ENCODE peak calls at places on chromosomes 4 and X, in eight cellular contexts. C is ascending aorta, V is choroid plexus epithelial cell, X is ovary, D is OCI-LY7, T is thoracic aorta, E is left ventricle myocardium inferior, R is A549. J is an unnamed sample.

GRCh38 chr4:72112514-72113156 is 80.8 kb downstream of the NPFFR2 start:
- DNase-seq in C (no peak), V (peak), X (no peak), D (no peak), T (no peak), E (no peak), R (peak), J (no peak)

GRCh38 chr4:124499266-124499665 is 213.3 kb downstream of the ANKRD50 start:
- DNase-seq in C (no peak), V (peak), X (no peak), D (no peak), T (no peak), E (no peak), R (no peak), J (no peak)

GRCh38 chrX:105315301-105315700 is 94.8 kb upstream of the TEX13A start:
- DNase-seq in C (no peak), V (peak), X (no peak), D (no peak), T (no peak), E (no peak), R (no peak), J (no peak)

GRCh38 chr4:126124817-126125216 is 810.1 kb downstream of the FAT4 start:
- DNase-seq in C (no peak), V (no peak), X (no peak), D (no peak), T (no peak), E (no peak), R (no peak), J (no peak)

GRCh38 chr4:107561481-107561880 is 158.6 kb downstream of the PAPSS1 start:
- DNase-seq in C (no peak), V (peak), X (no peak), D (no peak), T (no peak), E (no peak), R (no peak), J (no peak)

GRCh38 chrX:86002076-86002896 is 45.1 kb downstream of the CHM start:
- DNase-seq in C (no peak), V (peak), X (no peak), D (no peak), T (no peak), E (no peak), R (no peak), J (no peak)

GRCh38 chr4:186104114-186104894 is at the start of gene FAM149A:
- DNase-seq in C (no peak), V (no peak), X (peak), D (no peak), T (no peak), E (peak), R (peak), J (no peak)

GRCh38 chr4:161320377-161320776 is 843.4 kb downstream of the FSTL5 start:
- DNase-seq in C (no peak), V (peak), X (no peak), D (peak), T (no peak), E (no peak), R (peak), J (no peak)

GRCh38 chr4:171834640-171835039 is 21.4 kb downstream of the GALNTL6 start:
- DNase-seq in C (no peak), V (peak), X (no peak), D (no peak), T (no peak), E (no peak), R (no peak), J (no peak)

GRCh38 chr4:164313899-164314298 is 440.0 kb upstream of the SMIM31 start:
- DNase-seq in C (no peak), V (no peak), X (no peak), D (no peak), T (no peak), E (no peak), R (no peak), J (no peak)

GRCh38 chr4:18882468-18882867 is 860.9 kb upstream of the LCORL start:
- DNase-seq in C (no peak), V (peak), X (no peak), D (no peak), T (no peak), E (no peak), R (no peak), J (no peak)

GRCh38 chr4:130099159-130099558 is 1003.2 kb downstream of the C4orf33 start:
- DNase-seq in C (no peak), V (no peak), X (no peak), D (no peak), T (no peak), E (no peak), R (no peak), J (no peak)

GRCh38 chr4:186915816-186916215 is 192.2 kb upstream of the FAT1 start:
- DNase-seq in C (no peak), V (no peak), X (no peak), D (no peak), T (no peak), E (no peak), R (no peak), J (no peak)

GRCh38 chrX:40908857-40909475 is 173.6 kb upstream of the MED14 start:
- DNase-seq in C (no peak), V (peak), X (no peak), D (no peak), T (no peak), E (no peak), R (peak), J (no peak)

GRCh38 chr4:52693492-52693891 is 34.4 kb upstream of the USP46 start:
- DNase-seq in C (no peak), V (no peak), X (no peak), D (no peak), T (no peak), E (no peak), R (no peak), J (no peak)

GRCh38 chrX:103376979-103377324 is 614 bp downstream of the BEX3 start:
- DNase-seq in C (no peak), V (peak), X (peak), D (no peak), T (no peak), E (no peak), R (no peak), J (no peak)

GRCh38 chr4:160372390-160372789 is 1269.5 kb downstream of the RAPGEF2 start:
- DNase-seq in C (no peak), V (no peak), X (no peak), D (no peak), T (no peak), E (no peak), R (no peak), J (no peak)

GRCh38 chr4:26022346-26022891 is 108.4 kb downstream of the SMIM20 start:
- DNase-seq in C (no peak), V (peak), X (no peak), D (no peak), T (no peak), E (no peak), R (peak), J (peak)

GRCh38 chr4:75821966-75822365 is 80.3 kb downstream of the PPEF2 start:
- DNase-seq in C (no peak), V (peak), X (no peak), D (no peak), T (no peak), E (no peak), R (no peak), J (no peak)

GRCh38 chr4:135277116-135277979 is 1075.8 kb upstream of the PABPC4L start:
- DNase-seq in C (no peak), V (peak), X (no peak), D (no peak), T (no peak), E (no peak), R (no peak), J (peak)

GRCh38 chrX:129780441-129781105 is 824 bp downstream of the SASH3 start:
- DNase-seq in C (no peak), V (no peak), X (no peak), D (no peak), T (no peak), E (no peak), R (no peak), J (no peak)

GRCh38 chr4:119005888-119006287 is 117.2 kb downstream of the SYNPO2 start:
- DNase-seq in C (no peak), V (no peak), X (no peak), D (no peak), T (no peak), E (no peak), R (no peak), J (no peak)

GRCh38 chr4:40335508-40335860 is 351 bp downstream of the CHRNA9 start:
- DNase-seq in C (no peak), V (peak), X (no peak), D (no peak), T (no peak), E (no peak), R (no peak), J (no peak)

GRCh38 chr4:83771113-83771705 is 235.3 kb downstream of the GPAT3 start:
- DNase-seq in C (no peak), V (peak), X (no peak), D (peak), T (no peak), E (peak), R (peak), J (peak)

GRCh38 chr4:153438916-153439756 is 27.0 kb upstream of the TMEM131L start:
- DNase-seq in C (no peak), V (no peak), X (no peak), D (peak), T (no peak), E (no peak), R (no peak), J (no peak)

GRCh38 chr4:64625438-64625837 is 216.2 kb upstream of the TECRL start:
- DNase-seq in C (no peak), V (no peak), X (no peak), D (no peak), T (no peak), E (no peak), R (no peak), J (no peak)

GRCh38 chr4:13399257-13399656 is 84.9 kb downstream of the RAB28 start:
- DNase-seq in C (no peak), V (peak), X (no peak), D (no peak), T (no peak), E (no peak), R (no peak), J (no peak)

GRCh38 chr4:145882594-145882993 is 56.0 kb downstream of the ZNF827 start:
- DNase-seq in C (no peak), V (no peak), X (no peak), D (no peak), T (no peak), E (no peak), R (no peak), J (no peak)

GRCh38 chr4:123072060-123072459 is 149.7 kb upstream of the NUDT6 start:
- DNase-seq in C (no peak), V (no peak), X (no peak), D (no peak), T (no peak), E (no peak), R (no peak), J (no peak)

GRCh38 chrX:153441296-153441695 is 4.6 kb downstream of the TREX2 start:
- DNase-seq in C (no peak), V (no peak), X (no peak), D (no peak), T (no peak), E (no peak), R (no peak), J (no peak)

GRCh38 chrX:153441981-153442380 is 3.9 kb downstream of the TREX2 start:
- DNase-seq in C (no peak), V (no peak), X (no peak), D (no peak), T (no peak), E (no peak), R (no peak), J (no peak)

GRCh38 chrX:153439977-153440376 is 5.9 kb downstream of the TREX2 start:
- DNase-seq in C (no peak), V (no peak), X (no peak), D (no peak), T (no peak), E (no peak), R (no peak), J (no peak)

GRCh38 chrX:153442463-153442862 is 3.4 kb downstream of the TREX2 start:
- DNase-seq in C (no peak), V (no peak), X (no peak), D (no peak), T (no peak), E (no peak), R (no peak), J (no peak)

DNA sequence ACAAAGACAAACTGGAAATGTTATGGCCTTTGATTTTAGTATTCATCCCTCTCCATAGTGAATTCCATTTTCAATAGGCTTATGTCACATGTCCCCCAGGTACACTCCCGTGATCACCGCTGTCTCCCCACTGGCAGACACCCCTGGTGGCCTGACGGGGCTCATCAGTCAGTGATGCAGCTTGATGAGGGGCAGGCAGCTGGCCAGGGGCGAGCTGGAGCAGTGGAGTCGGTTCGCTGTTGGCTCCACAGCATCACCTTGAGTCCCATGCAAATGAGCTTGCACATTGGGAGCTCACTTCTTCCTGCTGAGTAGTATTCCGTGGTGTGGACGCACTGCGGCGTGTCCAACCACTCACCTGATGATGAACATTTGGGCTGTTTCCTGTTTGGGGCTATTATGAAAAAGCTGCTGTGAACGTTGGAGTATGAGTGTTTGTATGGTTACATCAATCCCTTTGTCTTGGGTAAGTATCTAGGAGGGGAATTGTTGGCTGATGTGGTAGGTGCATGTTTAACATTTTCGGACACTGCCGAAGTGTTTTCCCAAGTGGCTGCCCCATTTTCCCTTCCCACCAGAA is 5.2 kb downstream of the TREX2 start:
- DNase-seq in C (no peak), V (no peak), X (no peak), D (no peak), T (no peak), E (no peak), R (no peak), J (no peak)
- TF ChIP-seq CTCF in C (no peak), V (no peak), X (no peak), D (no peak), T (no peak), E (no peak), R (no peak), J (no peak)

GRCh38 chrX:49058794-49059193 is at the start of gene CCDC120:
- DNase-seq in C (no peak), V (no peak), X (no peak), D (no peak), T (no peak), E (no peak), R (no peak), J (no peak)
- H3K4me3 ChIP-seq in C (no peak), V (no peak), X (peak), D (no peak), T (no peak), E (no peak), R (no peak), J (no peak)

GRCh38 chr4:188824553-188824952 is 685.3 kb downstream of the TRIML1 start:
- DNase-seq in C (no peak), V (no peak), X (no peak), D (no peak), T (no peak), E (no peak), R (no peak), J (no peak)

GRCh38 chr4:188819243-188819642 is 680.0 kb downstream of the TRIML1 start:
- DNase-seq in C (no peak), V (no peak), X (no peak), D (no peak), T (no peak), E (no peak), R (no peak), J (no peak)

GRCh38 chr4:188822698-188823097 is 683.5 kb downstream of the TRIML1 start:
- DNase-seq in C (no peak), V (no peak), X (no peak), D (no peak), T (no peak), E (no peak), R (peak), J (no peak)

GRCh38 chr4:188818300-188818699 is 679.1 kb downstream of the TRIML1 start:
- DNase-seq in C (no peak), V (no peak), X (no peak), D (no peak), T (no peak), E (no peak), R (no peak), J (no peak)

DNA sequence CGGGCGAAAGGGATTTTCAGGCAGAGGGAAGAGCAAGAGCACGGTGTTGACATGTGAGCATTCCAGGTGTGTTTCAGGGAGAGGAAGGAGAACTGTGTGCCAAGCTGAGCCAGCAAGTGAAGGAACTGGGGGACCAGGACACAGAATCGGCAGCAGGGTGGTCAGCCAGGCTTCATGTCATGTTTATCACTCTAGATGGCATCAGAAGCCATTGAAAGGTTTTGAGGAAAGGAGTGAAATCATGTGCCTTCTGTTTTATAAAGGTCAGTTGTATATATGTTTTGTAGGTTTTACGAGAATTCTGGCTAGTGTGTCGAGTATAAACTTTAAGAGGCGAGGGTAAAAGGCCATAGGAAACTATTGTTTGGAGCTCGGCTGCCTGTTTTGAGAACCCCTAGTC is 682.3 kb downstream of the TRIML1 start:
- DNase-seq in C (no peak), V (no peak), X (no peak), D (no peak), T (no peak), E (no peak), R (no peak), J (no peak)
- TF ChIP-seq CTCF in C (no peak), V (no peak), X (no peak), D (no peak), T (no peak), E (no peak), R (no peak), J (no peak)

GRCh38 chr4:143515905-143516304 is 2.4 kb downstream of the SMARCA5 start:
- DNase-seq in C (no peak), V (no peak), X (no peak), D (no peak), T (no peak), E (no peak), R (no peak), J (no peak)
- H3K4me3 ChIP-seq in C (peak), V (peak), X (peak), D (peak), T (peak), E (peak), R (peak), J (no peak)

GRCh38 chr4:85233516-85233915 is 241.4 kb upstream of the ARHGAP24 start:
- DNase-seq in C (no peak), V (no peak), X (no peak), D (no peak), T (no peak), E (no peak), R (no peak), J (no peak)

GRCh38 chr4:85222561-85222960 is 252.4 kb upstream of the ARHGAP24 start:
- DNase-seq in C (no peak), V (no peak), X (no peak), D (no peak), T (no peak), E (no peak), R (no peak), J (no peak)

DNA sequence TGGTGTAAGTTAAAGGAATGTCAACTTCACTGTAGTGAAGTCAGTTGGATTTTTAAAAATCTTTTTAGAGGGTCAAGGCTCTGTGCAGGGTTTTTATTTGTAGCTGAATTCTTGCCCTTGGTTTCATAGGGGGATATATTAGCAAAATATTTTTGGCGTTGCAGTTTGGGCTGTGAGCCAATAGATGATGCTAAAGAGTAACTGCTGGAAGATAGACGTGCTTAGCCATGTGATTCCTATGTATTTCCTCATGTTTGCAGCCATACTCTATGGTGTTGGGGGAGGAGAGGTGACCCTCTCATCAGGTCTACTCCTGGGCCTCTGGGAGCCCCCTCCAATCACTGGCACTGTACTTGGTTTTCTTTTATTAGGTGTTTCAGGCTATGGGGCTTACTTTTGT is 246.7 kb upstream of the ARHGAP24 start:
- DNase-seq in C (no peak), V (peak), X (no peak), D (peak), T (no peak), E (no peak), R (no peak), J (no peak)
- TF ChIP-seq CTCF in C (no peak), V (no peak), X (no peak), D (peak), T (no peak), E (no peak), R (no peak), J (no peak)

GRCh38 chrX:135050603-135051002 is 1.3 kb downstream of the RTL8A start:
- DNase-seq in C (no peak), V (no peak), X (no peak), D (no peak), T (no peak), E (no peak), R (no peak), J (no peak)
- H3K4me3 ChIP-seq in C (peak), V (peak), X (no peak), D (no peak), T (peak), E (peak), R (peak), J (peak)

DNA sequence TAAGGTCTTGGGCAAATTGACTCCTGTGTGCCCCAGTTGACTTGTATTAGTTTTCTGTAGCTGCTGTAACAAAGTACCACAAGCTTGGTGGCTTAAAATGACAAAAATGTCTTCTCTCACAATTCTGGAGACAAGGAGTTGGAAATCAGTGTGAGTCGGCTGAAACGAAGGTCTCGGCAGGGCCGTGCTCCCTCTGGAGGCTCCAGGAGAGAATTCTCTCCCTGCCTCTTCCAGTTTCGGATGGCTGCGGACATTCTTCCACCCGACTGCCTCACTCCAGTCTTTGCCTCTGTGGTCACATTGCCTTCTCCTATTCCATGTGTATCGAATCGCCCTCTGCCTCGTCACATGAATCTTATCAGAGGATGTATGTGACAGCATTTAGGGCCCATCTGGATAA is 66.0 kb upstream of the PHOX2B start:
- DNase-seq in C (no peak), V (peak), X (no peak), D (no peak), T (no peak), E (no peak), R (no peak), J (peak)
- TF ChIP-seq CTCF in C (no peak), V (peak), X (no peak), D (no peak), T (no peak), E (peak), R (peak), J (peak)

GRCh38 chr4:110624016-110624770 is 1.3 kb upstream of the PITX2 start:
- DNase-seq in C (no peak), V (no peak), X (no peak), D (no peak), T (no peak), E (no peak), R (no peak), J (no peak)

GRCh38 chr4:110621839-110622751 is 782 bp downstream of the PITX2 start:
- DNase-seq in C (no peak), V (no peak), X (no peak), D (peak), T (no peak), E (no peak), R (no peak), J (no peak)

GRCh38 chr4:110624904-110625494 is 2.1 kb upstream of the PITX2 start:
- DNase-seq in C (no peak), V (no peak), X (no peak), D (no peak), T (no peak), E (no peak), R (no peak), J (no peak)

GRCh38 chr4:110622841-110623709 is at the start of gene PITX2:
- DNase-seq in C (no peak), V (peak), X (peak), D (peak), T (no peak), E (peak), R (no peak), J (peak)

GRCh38 chr4:110623710-110624015 is 786 bp upstream of the PITX2 start:
- DNase-seq in C (no peak), V (no peak), X (no peak), D (no peak), T (no peak), E (no peak), R (no peak), J (no peak)
- H3K4me3 ChIP-seq in C (no peak), V (no peak), X (no peak), D (peak), T (no peak), E (peak), R (no peak), J (peak)

J was measured in AG09309.